ENCODE peak calls at places on chromosomes 1 and 21, in seven cellular contexts. One of them, this sample, is unnamed.

GRCh38 chr1:12769031-12769430 is 4.5 kb upstream of the PRAMEF12 start:
- DNase-seq in H1: no peak
- DNase-seq in mesendoderm: no peak
- DNase-seq in trophoblast cell: no peak
- DNase-seq in H9: no peak
- DNase-seq in IMR-90: no peak
- DNase-seq in neuronal stem cell: no peak
- DNase-seq in this sample: no peak

GRCh38 chr1:69700770-69701169 is 133.0 kb downstream of the LRRC7 start:
- DNase-seq in H1: peak; percentile 2
- DNase-seq in neuronal stem cell: peak; percentile 3
- DNase-seq in mesendoderm: peak; percentile 62
- DNase-seq in IMR-90: peak; percentile 1
- DNase-seq in trophoblast cell: peak; percentile 52
- DNase-seq in H9: peak; percentile 55
- DNase-seq in this sample: peak; percentile 29

GRCh38 chr1:40058453-40059291 is 18.1 kb downstream of the CAP1 start:
- DNase-seq in neuronal stem cell: no peak
- DNase-seq in H1: no peak
- DNase-seq in trophoblast cell: no peak
- DNase-seq in IMR-90: no peak
- DNase-seq in H9: no peak
- DNase-seq in mesendoderm: no peak
- DNase-seq in this sample: peak; percentile 83

GRCh38 chr21:27023186-27023585 is 56.3 kb upstream of the ADAMTS5 start:
- DNase-seq in H9: no peak
- DNase-seq in trophoblast cell: peak; percentile 56
- DNase-seq in mesendoderm: no peak
- DNase-seq in neuronal stem cell: no peak
- DNase-seq in H1: no peak
- DNase-seq in IMR-90: no peak
- DNase-seq in this sample: no peak

GRCh38 chr21:14864211-14865021 is 200.4 kb downstream of the NRIP1 start:
- DNase-seq in mesendoderm: peak; percentile 86
- DNase-seq in H9: peak; percentile 74
- DNase-seq in trophoblast cell: peak; percentile 82
- DNase-seq in IMR-90: peak; percentile 86
- DNase-seq in neuronal stem cell: peak; percentile 54
- DNase-seq in H1: peak; percentile 36
- DNase-seq in this sample: peak; percentile 91

GRCh38 chr21:41851090-41851790 is 27.9 kb downstream of the PRDM15 start:
- DNase-seq in trophoblast cell: no peak
- DNase-seq in H9: no peak
- DNase-seq in IMR-90: no peak
- DNase-seq in neuronal stem cell: no peak
- DNase-seq in H1: no peak
- DNase-seq in mesendoderm: no peak
- DNase-seq in this sample: no peak

GRCh38 chr1:119827010-119827409 is 15.8 kb upstream of the REG4 start:
- DNase-seq in H9: no peak
- DNase-seq in mesendoderm: peak; percentile 37
- DNase-seq in neuronal stem cell: no peak
- DNase-seq in IMR-90: no peak
- DNase-seq in H1: no peak
- DNase-seq in trophoblast cell: peak; percentile 16
- DNase-seq in this sample: no peak

GRCh38 chr1:107196973-107197562 is 56.2 kb downstream of the NTNG1 start:
- DNase-seq in mesendoderm: peak; percentile 94
- DNase-seq in IMR-90: peak; percentile 3
- DNase-seq in H1: no peak
- DNase-seq in trophoblast cell: peak; percentile 26
- DNase-seq in H9: peak; percentile 74
- DNase-seq in neuronal stem cell: peak; percentile 12
- DNase-seq in this sample: no peak

GRCh38 chr1:40004857-40005256 is 35.7 kb upstream of the CAP1 start:
- DNase-seq in IMR-90: no peak
- DNase-seq in trophoblast cell: peak; percentile 90
- DNase-seq in mesendoderm: peak; percentile 28
- DNase-seq in neuronal stem cell: no peak
- DNase-seq in H1: no peak
- DNase-seq in H9: no peak
- DNase-seq in this sample: no peak

GRCh38 chr1:172882791-172883386 is 167.9 kb downstream of the TNFSF18 start:
- DNase-seq in trophoblast cell: peak; percentile 78
- DNase-seq in mesendoderm: no peak
- DNase-seq in H1: no peak
- DNase-seq in neuronal stem cell: no peak
- DNase-seq in IMR-90: no peak
- DNase-seq in H9: no peak
- DNase-seq in this sample: no peak

GRCh38 chr21:41648591-41649031 is 118.2 kb downstream of the RIPK4 start:
- DNase-seq in neuronal stem cell: no peak
- DNase-seq in mesendoderm: peak; percentile 72
- DNase-seq in IMR-90: peak; percentile 78
- DNase-seq in trophoblast cell: no peak
- DNase-seq in H1: no peak
- DNase-seq in H9: no peak
- DNase-seq in this sample: no peak

GRCh38 chr1:151175910-151176309 is at the start of gene TMOD4:
- DNase-seq in H9: no peak
- DNase-seq in mesendoderm: peak; percentile 48
- DNase-seq in IMR-90: peak; percentile 28
- DNase-seq in trophoblast cell: no peak
- DNase-seq in H1: no peak
- DNase-seq in neuronal stem cell: no peak
- DNase-seq in this sample: peak; percentile 19

GRCh38 chr1:9293512-9294439 is 1.1 kb downstream of the SPSB1 start:
- DNase-seq in mesendoderm: peak; percentile 52
- DNase-seq in trophoblast cell: peak; percentile 37
- DNase-seq in neuronal stem cell: no peak
- DNase-seq in IMR-90: peak; percentile 48
- DNase-seq in H9: no peak
- DNase-seq in H1: no peak
- DNase-seq in this sample: peak; percentile 66

GRCh38 chr1:165069829-165070228 is 286.7 kb downstream of the LMX1A start:
- DNase-seq in mesendoderm: no peak
- DNase-seq in neuronal stem cell: no peak
- DNase-seq in H1: no peak
- DNase-seq in IMR-90: no peak
- DNase-seq in trophoblast cell: no peak
- DNase-seq in H9: no peak
- DNase-seq in this sample: no peak

GRCh38 chr1:182595641-182596240 is 6.7 kb upstream of the RNASEL start:
- DNase-seq in mesendoderm: peak; percentile 79
- DNase-seq in H9: peak; percentile 72
- DNase-seq in neuronal stem cell: no peak
- DNase-seq in H1: no peak
- DNase-seq in trophoblast cell: peak; percentile 95
- DNase-seq in IMR-90: peak; percentile 69
- DNase-seq in this sample: peak; percentile 69

GRCh38 chr1:218815076-218815475 is 358.6 kb upstream of the LYPLAL1 start:
- DNase-seq in H9: no peak
- DNase-seq in H1: no peak
- DNase-seq in mesendoderm: no peak
- DNase-seq in IMR-90: no peak
- DNase-seq in trophoblast cell: no peak
- DNase-seq in neuronal stem cell: no peak
- DNase-seq in this sample: no peak

GRCh38 chr1:11515403-11516300 is 36.7 kb downstream of the DISP3 start:
- DNase-seq in neuronal stem cell: no peak
- DNase-seq in IMR-90: no peak
- DNase-seq in mesendoderm: no peak
- DNase-seq in trophoblast cell: no peak
- DNase-seq in H1: no peak
- DNase-seq in H9: peak; percentile 17
- DNase-seq in this sample: no peak

GRCh38 chr1:37482004-37482785 is 7.8 kb downstream of the ZC3H12A start:
- DNase-seq in H1: no peak
- DNase-seq in mesendoderm: no peak
- DNase-seq in trophoblast cell: no peak
- DNase-seq in neuronal stem cell: no peak
- DNase-seq in IMR-90: no peak
- DNase-seq in H9: no peak
- DNase-seq in this sample: no peak

GRCh38 chr21:43289966-43290365 is 121.2 kb downstream of the CRYAA start:
- DNase-seq in mesendoderm: no peak
- DNase-seq in H9: no peak
- DNase-seq in H1: no peak
- DNase-seq in neuronal stem cell: no peak
- DNase-seq in IMR-90: no peak
- DNase-seq in trophoblast cell: no peak
- DNase-seq in this sample: no peak

GRCh38 chr1:188584119-188584518 is 1755.4 kb downstream of the PLA2G4A start:
- DNase-seq in neuronal stem cell: no peak
- DNase-seq in trophoblast cell: no peak
- DNase-seq in mesendoderm: no peak
- DNase-seq in IMR-90: no peak
- DNase-seq in H9: no peak
- DNase-seq in H1: no peak
- DNase-seq in this sample: no peak

GRCh38 chr1:32337855-32338636 is 2.0 kb upstream of the MARCKSL1 start:
- DNase-seq in H9: no peak
- DNase-seq in trophoblast cell: no peak
- DNase-seq in H1: no peak
- DNase-seq in mesendoderm: no peak
- DNase-seq in neuronal stem cell: no peak
- DNase-seq in IMR-90: peak; percentile 31
- DNase-seq in this sample: no peak

DNA sequence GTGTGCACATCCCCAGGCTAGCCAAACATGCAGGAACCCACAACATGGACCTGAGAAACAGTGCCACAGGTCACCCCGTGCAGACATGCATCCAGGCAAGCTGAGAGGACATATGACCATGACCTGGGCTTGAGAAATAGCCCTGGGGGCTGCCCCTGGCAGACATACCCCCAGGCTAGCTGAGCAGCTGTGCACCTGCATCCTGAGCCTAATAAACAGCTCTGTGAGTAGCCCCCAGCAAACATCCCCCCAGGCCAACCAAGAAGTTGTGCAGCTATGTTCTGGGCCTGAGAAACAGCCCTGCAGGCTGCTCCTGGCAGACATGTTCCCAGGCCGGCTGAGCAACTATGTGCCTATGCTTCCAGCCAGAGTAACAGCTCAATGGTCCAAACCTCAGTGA is 14.5 kb downstream of the OLFML3 start:
- DNase-seq in neuronal stem cell: no peak
- DNase-seq in H9: no peak
- DNase-seq in trophoblast cell: peak; percentile 91
- DNase-seq in mesendoderm: no peak
- DNase-seq in H1: no peak
- DNase-seq in IMR-90: no peak
- DNase-seq in this sample: no peak
- H2AK5ac ChIP-seq in neuronal stem cell: no peak overlapping the region
- H2AK5ac ChIP-seq in H9: no peak overlapping the region
- H2AK5ac ChIP-seq in trophoblast cell: no peak overlapping the region
- H2AK5ac ChIP-seq in mesendoderm: no peak overlapping the region
- H2AK5ac ChIP-seq in H1: no peak overlapping the region
- H2AK5ac ChIP-seq in IMR-90: no peak overlapping the region
- H2AK5ac ChIP-seq in this sample: no peak overlapping the region

DNA sequence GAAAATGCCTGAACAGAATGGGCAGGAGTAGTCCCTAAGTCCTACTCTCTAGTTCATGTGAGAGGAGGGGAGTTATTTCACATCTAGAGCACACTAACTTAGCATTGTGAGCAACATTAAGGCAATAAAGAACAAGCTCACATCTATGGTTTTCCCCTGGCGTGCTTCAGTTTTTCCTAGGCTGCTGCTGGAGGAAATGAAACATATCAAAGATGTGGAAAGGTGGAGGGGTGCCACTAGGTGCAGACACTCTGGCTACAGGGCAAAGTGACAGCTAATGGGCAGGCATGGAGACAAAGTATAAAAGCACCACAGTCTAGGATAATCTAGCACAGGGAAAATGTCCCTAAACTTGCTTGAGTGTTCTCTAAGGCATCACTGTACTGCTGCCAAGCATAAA is 82.2 kb downstream of the TPR start:
- DNase-seq in H1: no peak
- DNase-seq in neuronal stem cell: no peak
- DNase-seq in IMR-90: no peak
- DNase-seq in mesendoderm: no peak
- DNase-seq in H9: no peak
- DNase-seq in trophoblast cell: no peak
- DNase-seq in this sample: no peak
- H2AK5ac ChIP-seq in H1: no peak overlapping the region
- H2AK5ac ChIP-seq in neuronal stem cell: no peak overlapping the region
- H2AK5ac ChIP-seq in IMR-90: no peak overlapping the region
- H2AK5ac ChIP-seq in mesendoderm: no peak overlapping the region
- H2AK5ac ChIP-seq in H9: no peak overlapping the region
- H2AK5ac ChIP-seq in trophoblast cell: no peak overlapping the region
- H2AK5ac ChIP-seq in this sample: no peak overlapping the region

GRCh38 chr1:153960206-153960605 is 1.8 kb upstream of the CRTC2 start:
- DNase-seq in mesendoderm: no peak
- DNase-seq in trophoblast cell: no peak
- DNase-seq in H1: no peak
- DNase-seq in neuronal stem cell: no peak
- DNase-seq in H9: no peak
- DNase-seq in IMR-90: no peak
- DNase-seq in this sample: no peak

GRCh38 chr1:153958111-153958960 is at the start of gene CRTC2:
- DNase-seq in IMR-90: peak; percentile 98
- DNase-seq in mesendoderm: peak; percentile 100
- DNase-seq in H9: peak; percentile 99
- DNase-seq in neuronal stem cell: peak; percentile 97
- DNase-seq in trophoblast cell: peak; percentile 99
- DNase-seq in H1: peak; percentile 97
- DNase-seq in this sample: peak; percentile 99

GRCh38 chr1:153957744-153958110 is 685 bp downstream of the CRTC2 start:
- DNase-seq in mesendoderm: peak; percentile 42
- DNase-seq in H1: no peak
- DNase-seq in trophoblast cell: peak; percentile 8
- DNase-seq in neuronal stem cell: no peak
- DNase-seq in IMR-90: no peak
- DNase-seq in H9: peak; percentile 42
- DNase-seq in this sample: peak; percentile 35

GRCh38 chr1:153959454-153959853 is 1.0 kb upstream of the CRTC2 start:
- DNase-seq in H1: no peak
- DNase-seq in trophoblast cell: no peak
- DNase-seq in IMR-90: no peak
- DNase-seq in mesendoderm: peak; percentile 38
- DNase-seq in H9: no peak
- DNase-seq in neuronal stem cell: no peak
- DNase-seq in this sample: no peak

DNA sequence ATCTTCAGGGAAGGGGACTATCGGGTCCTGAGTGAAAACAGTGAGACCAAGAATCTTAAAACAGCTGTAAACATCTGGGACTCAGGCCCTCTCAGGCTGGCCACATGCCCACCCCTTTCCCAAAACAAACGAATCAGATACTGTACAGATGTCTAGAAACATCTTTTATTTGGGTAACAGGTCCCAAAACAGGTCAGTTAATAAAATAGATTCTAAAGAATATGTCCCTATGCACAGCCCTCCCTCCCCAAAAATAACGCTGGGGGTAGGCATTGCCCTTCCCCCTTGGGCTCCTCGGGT is 499 bp upstream of the CRTC2 start:
- DNase-seq in H9: no peak
- DNase-seq in IMR-90: no peak
- DNase-seq in mesendoderm: no peak
- DNase-seq in H1: no peak
- DNase-seq in neuronal stem cell: no peak
- DNase-seq in trophoblast cell: peak; percentile 5
- DNase-seq in this sample: no peak
- H2AK5ac ChIP-seq in H9: no peak overlapping the region
- H2AK5ac ChIP-seq in IMR-90: peak overlapping the region; percentile 12
- H2AK5ac ChIP-seq in mesendoderm: no peak overlapping the region
- H2AK5ac ChIP-seq in H1: no peak overlapping the region
- H2AK5ac ChIP-seq in neuronal stem cell: no peak overlapping the region
- H2AK5ac ChIP-seq in trophoblast cell: no peak overlapping the region
- H2AK5ac ChIP-seq in this sample: no peak overlapping the region

GRCh38 chr1:204196068-204196795 is at the start of gene KISS1:
- DNase-seq in H1: no peak
- DNase-seq in neuronal stem cell: no peak
- DNase-seq in IMR-90: peak; percentile 16
- DNase-seq in mesendoderm: peak; percentile 44
- DNase-seq in trophoblast cell: peak; percentile 23
- DNase-seq in H9: no peak
- DNase-seq in this sample: no peak
- H2AK5ac ChIP-seq in H1: peak within 1 kb of the TSS; percentile 79
- H2AK5ac ChIP-seq in neuronal stem cell: no peak within 1 kb of the TSS
- H2AK5ac ChIP-seq in IMR-90: peak within 1 kb of the TSS; percentile 100
- H2AK5ac ChIP-seq in mesendoderm: no peak within 1 kb of the TSS
- H2AK5ac ChIP-seq in trophoblast cell: peak within 1 kb of the TSS; percentile 65
- H2AK5ac ChIP-seq in H9: no peak within 1 kb of the TSS
- H2AK5ac ChIP-seq in this sample: peak within 1 kb of the TSS; percentile 92

This sample was measured in mesenchymal stem cell.